ENCODE peak calls at places on chromosomes 11 and 22, in six cellular contexts. C is RCC 7860; P is stimulated activated naive CD8-positive, alpha-beta T cell treated with anti-CD3 and anti-CD28 coated beads, Interleukin-15, Interleukin-2, amounts not matched to agents 100 U/mL and 50 U/mL, for 24 hours; S is NCI-H2081; T is epithelial cell of prostate; W is uterus. O is an unnamed sample.

GRCh38 chr22:44424867-44425351 is 73.1 kb downstream of the RTL6 start:
- DNase-seq in C (no peak), P (no peak), S (no peak), T (no peak), W (no peak), O (no peak)

GRCh38 chr22:25083414-25084166 is 116.1 kb upstream of the CRYBB3 start:
- DNase-seq in C (no peak), P (no peak), S (peak), T (no peak), W (no peak), O (no peak)

GRCh38 chr22:29143848-29144785 is 61.6 kb upstream of the EMID1 start:
- DNase-seq in C (no peak), P (no peak), S (peak), T (no peak), W (peak), O (peak)

GRCh38 chr22:35630387-35630793 is 13.3 kb upstream of the MB start:
- DNase-seq in C (peak), P (no peak), S (no peak), T (no peak), W (no peak), O (no peak)

GRCh38 chr22:44171486-44172076 is 9.1 kb upstream of the PARVG start:
- DNase-seq in C (no peak), P (no peak), S (no peak), T (no peak), W (no peak), O (no peak)

GRCh38 chr11:78417175-78417887 is at the start of gene GAB2:
- DNase-seq in C (no peak), P (no peak), S (no peak), T (no peak), W (no peak), O (peak)

GRCh38 chr22:44210721-44211120 is 30.0 kb downstream of the PARVG start:
- DNase-seq in C (no peak), P (no peak), S (no peak), T (no peak), W (no peak), O (no peak)

GRCh38 chr11:118609380-118610219 is 2.2 kb downstream of the PHLDB1 start:
- DNase-seq in C (no peak), P (peak), S (no peak), T (no peak), W (peak), O (peak)

GRCh38 chr11:126383301-126384052 is 28.0 kb downstream of the ST3GAL4 start:
- DNase-seq in C (no peak), P (no peak), S (no peak), T (no peak), W (peak), O (peak)

GRCh38 chr11:74169736-74170458 is 905 bp downstream of the C2CD3 start:
- DNase-seq in C (no peak), P (no peak), S (no peak), T (no peak), W (no peak), O (no peak)

GRCh38 chr11:32210601-32211000 is 119.7 kb downstream of the RCN1 start:
- DNase-seq in C (peak), P (no peak), S (no peak), T (no peak), W (no peak), O (no peak)

GRCh38 chr22:39833610-39834009 is 60.0 kb downstream of the ENTHD1 start:
- DNase-seq in C (no peak), P (no peak), S (no peak), T (no peak), W (no peak), O (no peak)

GRCh38 chr11:83156996-83157754 is at the start of gene PCF11:
- DNase-seq in C (no peak), P (no peak), S (no peak), T (no peak), W (no peak), O (no peak)

GRCh38 chr11:3093281-3094191 is 36.3 kb upstream of the CARS1 start:
- DNase-seq in C (no peak), P (no peak), S (no peak), T (no peak), W (peak), O (peak)

GRCh38 chr11:55942785-55943392 is 6.7 kb upstream of the OR5I1 start:
- DNase-seq in C (peak), P (no peak), S (no peak), T (no peak), W (no peak), O (no peak)

GRCh38 chr11:80031014-80031565 is 590.3 kb upstream of the TENM4 start:
- DNase-seq in C (no peak), P (no peak), S (no peak), T (no peak), W (no peak), O (no peak)

GRCh38 chr11:1049911-1050580 is 13.5 kb upstream of the MUC6 start:
- DNase-seq in C (no peak), P (no peak), S (no peak), T (no peak), W (no peak), O (peak)

GRCh38 chr11:67366546-67366945 is 6.9 kb downstream of the CLCF1 start:
- DNase-seq in C (no peak), P (no peak), S (no peak), T (no peak), W (peak), O (no peak)

GRCh38 chr22:41353862-41354575 is 27.7 kb upstream of the TEF start:
- DNase-seq in C (no peak), P (no peak), S (no peak), T (no peak), W (no peak), O (no peak)

GRCh38 chr22:35629406-35630234 is 12.5 kb upstream of the MB start:
- DNase-seq in C (peak), P (peak), S (no peak), T (peak), W (peak), O (peak)

GRCh38 chr11:20731676-20732075 is 62.3 kb downstream of the NELL1 start:
- DNase-seq in C (no peak), P (no peak), S (no peak), T (no peak), W (no peak), O (no peak)

GRCh38 chr11:103651341-103651998 is 385.0 kb upstream of the DDI1 start:
- DNase-seq in C (no peak), P (no peak), S (no peak), T (no peak), W (no peak), O (no peak)

GRCh38 chr11:126969865-126970479 is 30.6 kb downstream of the KIRREL3 start:
- DNase-seq in C (peak), P (no peak), S (no peak), T (no peak), W (no peak), O (no peak)

GRCh38 chr11:78549624-78550409 is 24.8 kb downstream of the NARS2 start:
- DNase-seq in C (no peak), P (no peak), S (no peak), T (no peak), W (no peak), O (no peak)

GRCh38 chr11:131253885-131254204 is 116.6 kb upstream of the NTM start:
- DNase-seq in C (no peak), P (no peak), S (no peak), T (no peak), W (no peak), O (no peak)

GRCh38 chr11:96065379-96065778 is 141.5 kb upstream of the MTMR2 start:
- DNase-seq in C (no peak), P (no peak), S (no peak), T (no peak), W (no peak), O (no peak)

GRCh38 chr11:3816673-3817072 is 8.3 kb downstream of the PGAP2 start:
- DNase-seq in C (no peak), P (no peak), S (no peak), T (no peak), W (no peak), O (no peak)

GRCh38 chr11:9280655-9281301 is 15.6 kb upstream of the DENND5A start:
- DNase-seq in C (peak), P (peak), S (peak), T (peak), W (no peak), O (no peak)

GRCh38 chr22:21106000-21106399 is 60.3 kb downstream of the LRRC74B start:
- DNase-seq in C (no peak), P (no peak), S (no peak), T (peak), W (no peak), O (no peak)

GRCh38 chr11:19953342-19953741 is 206.9 kb downstream of the DBX1 start:
- DNase-seq in C (peak), P (no peak), S (no peak), T (no peak), W (no peak), O (no peak)

GRCh38 chr11:11105361-11105760 is 247.5 kb upstream of the ZBED5 start:
- DNase-seq in C (no peak), P (no peak), S (no peak), T (no peak), W (no peak), O (no peak)

GRCh38 chr11:27875480-27876208 is 175.4 kb upstream of the BDNF start:
- DNase-seq in C (no peak), P (no peak), S (no peak), T (no peak), W (no peak), O (no peak)

GRCh38 chr11:64863381-64864060 is 14.9 kb downstream of the EHD1 start:
- DNase-seq in C (no peak), P (no peak), S (no peak), T (no peak), W (peak), O (no peak)

GRCh38 chr11:118282635-118283310 is 18.7 kb upstream of the MPZL2 start:
- DNase-seq in C (no peak), P (no peak), S (no peak), T (no peak), W (no peak), O (no peak)

GRCh38 chr11:14124886-14125285 is 162.4 kb downstream of the SPON1 start:
- DNase-seq in C (no peak), P (no peak), S (no peak), T (no peak), W (no peak), O (no peak)

GRCh38 chr11:92329644-92330043 is 105.0 kb downstream of the FAT3 start:
- DNase-seq in C (no peak), P (no peak), S (no peak), T (peak), W (no peak), O (no peak)

GRCh38 chr11:112977620-112978212 is 16.5 kb downstream of the NCAM1 start:
- DNase-seq in C (no peak), P (no peak), S (peak), T (no peak), W (peak), O (no peak)

GRCh38 chr11:125404811-125405481 is 91.1 kb downstream of the FEZ1 start:
- DNase-seq in C (no peak), P (peak), S (peak), T (no peak), W (peak), O (peak)

GRCh38 chr11:16309226-16309625 is 47.1 kb downstream of the SOX6 start:
- DNase-seq in C (no peak), P (no peak), S (no peak), T (no peak), W (no peak), O (no peak)